ENCODE peak calls at places on chromosomes 11 and 22, in seven cellular contexts. X, A, U, E, H, J and I are unnamed samples.

GRCh38 chr22:26127126-26127525 is 42.1 kb upstream of the SEZ6L start:
- DNase-seq in X (no peak), A (no peak), U (no peak), E (no peak), H (no peak), J (no peak), I (no peak)

GRCh38 chr22:20117656-20118571 is 888 bp upstream of the TRMT2A start:
- DNase-seq in X (peak; percentile 33), A (peak; percentile 27), U (peak; percentile 31), E (peak; percentile 30), H (no peak), J (peak; percentile 34), I (peak; percentile 77)

GRCh38 chr11:73530109-73530508 is 67.8 kb downstream of the FAM168A start:
- DNase-seq in X (no peak), A (no peak), U (no peak), E (no peak), H (no peak), J (peak; percentile 14), I (no peak)

GRCh38 chr11:67656278-67656922 is 5.9 kb upstream of the ACY3 start:
- DNase-seq in X (no peak), A (no peak), U (no peak), E (peak; percentile 40), H (no peak), J (peak; percentile 10), I (no peak)

GRCh38 chr11:87256694-87257340 is 219.1 kb downstream of the TMEM135 start:
- DNase-seq in X (no peak), A (no peak), U (no peak), E (no peak), H (no peak), J (no peak), I (no peak)

GRCh38 chr22:35452351-35452781 is 52.4 kb downstream of the MCM5 start:
- DNase-seq in X (no peak), A (no peak), U (no peak), E (no peak), H (no peak), J (no peak), I (no peak)

GRCh38 chr11:2898366-2899079 is 12.9 kb upstream of the CDKN1C start:
- DNase-seq in X (peak; percentile 58), A (peak; percentile 46), U (peak; percentile 93), E (peak; percentile 91), H (no peak), J (peak; percentile 95), I (peak; percentile 57)

GRCh38 chr11:1041149-1041467 is 4.6 kb upstream of the MUC6 start:
- DNase-seq in X (no peak), A (peak; percentile 7), U (no peak), E (no peak), H (no peak), J (no peak), I (no peak)

GRCh38 chr11:86070435-86071056 is 1.7 kb upstream of the PICALM start:
- DNase-seq in X (no peak), A (no peak), U (no peak), E (no peak), H (no peak), J (no peak), I (no peak)

DNA sequence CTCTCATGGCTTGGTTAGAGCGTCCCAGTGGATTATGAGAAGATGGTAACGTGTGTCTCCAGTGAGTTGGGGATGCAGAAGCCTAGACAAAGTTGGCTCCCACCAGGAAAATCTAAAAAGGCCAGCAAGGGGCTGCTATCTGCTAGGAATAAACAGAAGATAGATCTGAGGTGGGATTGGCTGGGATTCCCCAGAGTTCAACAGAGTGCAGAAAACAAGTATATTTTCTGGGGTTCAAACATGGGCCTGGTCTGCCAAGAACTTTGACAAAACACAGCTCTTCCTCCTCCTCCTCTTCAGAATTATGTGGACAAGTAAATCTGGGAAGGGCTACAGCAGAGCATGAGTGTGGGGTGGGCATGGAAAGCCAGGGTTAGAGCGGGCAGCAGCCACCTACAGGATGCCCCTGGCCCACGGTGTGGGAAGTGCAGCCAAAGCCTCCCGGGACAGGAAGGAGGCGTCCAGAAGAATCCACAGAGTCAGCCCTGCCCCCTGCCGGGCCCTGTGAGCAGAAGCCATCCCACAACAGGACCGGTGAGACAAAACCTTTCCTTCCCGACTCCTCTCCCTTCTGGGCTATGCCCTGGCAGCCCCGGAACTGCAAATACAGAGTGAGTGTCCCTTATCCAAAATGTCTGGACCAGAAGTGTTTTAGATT is 67.1 kb downstream of the CD82 start:
- DNase-seq in X (no peak), A (peak; percentile 51), U (peak; percentile 29), E (peak; percentile 36), H (no peak), J (peak; percentile 40), I (peak; percentile 61)
- TF ChIP-seq CTCF in X (peak; percentile 29), A (peak; percentile 54), U (peak; percentile 58), E (peak; percentile 51), H (no peak), J (peak; percentile 63), I (peak; percentile 48)

GRCh38 chr22:44358723-44359440 is 46.1 kb upstream of the SHISAL1 start:
- DNase-seq in X (no peak), A (peak; percentile 7), U (no peak), E (no peak), H (no peak), J (no peak), I (no peak)

GRCh38 chr22:44359496-44360110 is 46.9 kb upstream of the SHISAL1 start:
- DNase-seq in X (no peak), A (peak; percentile 3), U (no peak), E (no peak), H (no peak), J (no peak), I (no peak)

GRCh38 chr22:44357962-44358553 is 45.3 kb upstream of the SHISAL1 start:
- DNase-seq in X (no peak), A (peak; percentile 39), U (peak; percentile 68), E (no peak), H (no peak), J (no peak), I (no peak)

GRCh38 chr22:44355688-44356070 is 42.9 kb upstream of the SHISAL1 start:
- DNase-seq in X (no peak), A (peak; percentile 4), U (no peak), E (no peak), H (no peak), J (no peak), I (no peak)

GRCh38 chr22:44357296-44357961 is 44.7 kb upstream of the SHISAL1 start:
- DNase-seq in X (no peak), A (no peak), U (no peak), E (no peak), H (no peak), J (no peak), I (no peak)
- TF ChIP-seq CTCF in X (no peak), A (no peak), U (peak; percentile 26), E (no peak), H (no peak), J (peak; percentile 42), I (no peak)

GRCh38 chr22:49067504-49067903 is 760.2 kb downstream of the BRD1 start:
- DNase-seq in X (no peak), A (no peak), U (no peak), E (no peak), H (no peak), J (no peak), I (no peak)
- TF ChIP-seq CTCF in X (no peak), A (no peak), U (no peak), E (no peak), H (no peak), J (no peak), I (no peak)

GRCh38 chr11:122115520-122116343 is at the start of gene BLID:
- DNase-seq in X (no peak), A (peak; percentile 21), U (peak; percentile 42), E (peak; percentile 61), H (no peak), J (peak; percentile 77), I (no peak)
- TF ChIP-seq CTCF in X (peak; percentile 43), A (peak; percentile 34), U (peak; percentile 56), E (peak; percentile 72), H (peak; percentile 10), J (peak; percentile 81), I (peak; percentile 28)

DNA sequence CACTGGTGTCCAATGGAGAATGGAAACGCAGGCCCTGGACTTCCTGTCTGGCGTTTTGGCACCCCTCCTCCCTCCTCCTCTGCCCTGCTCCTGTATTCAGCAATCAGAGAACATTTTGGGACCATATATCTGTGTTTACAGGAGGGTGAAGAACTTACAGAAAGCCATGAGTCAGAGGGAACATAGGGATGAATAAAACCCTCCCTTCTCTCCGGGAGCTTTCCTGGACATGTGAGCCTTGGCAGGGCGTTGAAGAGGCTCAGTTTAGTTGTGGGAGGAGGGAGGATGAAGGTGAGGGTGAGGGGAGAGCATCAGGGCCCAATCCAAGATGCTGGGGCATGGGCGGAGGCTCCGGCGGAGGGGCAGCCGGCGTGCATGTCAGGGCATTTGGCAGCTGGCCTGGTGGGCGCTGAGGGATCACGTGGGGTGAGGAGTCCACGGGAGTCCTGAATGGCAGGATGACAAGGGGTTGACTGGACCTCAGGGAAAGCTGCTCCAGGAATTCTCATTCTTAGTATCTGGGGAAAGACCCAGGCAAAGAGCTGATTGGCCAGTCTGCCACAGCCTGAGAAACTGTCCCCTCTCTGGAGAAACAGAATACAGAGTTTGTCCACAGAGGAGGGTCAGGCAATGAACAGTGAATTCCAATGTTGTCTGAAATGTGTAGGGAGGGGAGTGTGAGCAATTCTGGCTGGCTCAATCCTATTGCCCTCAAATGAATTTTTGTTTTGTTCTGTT is 28.9 kb downstream of the MICAL2 start:
- DNase-seq in X (no peak), A (no peak), U (peak; percentile 94), E (peak; percentile 97), H (no peak), J (peak; percentile 89), I (no peak)
- TF ChIP-seq CTCF in X (no peak), A (no peak), U (no peak), E (no peak), H (no peak), J (no peak), I (no peak)

DNA sequence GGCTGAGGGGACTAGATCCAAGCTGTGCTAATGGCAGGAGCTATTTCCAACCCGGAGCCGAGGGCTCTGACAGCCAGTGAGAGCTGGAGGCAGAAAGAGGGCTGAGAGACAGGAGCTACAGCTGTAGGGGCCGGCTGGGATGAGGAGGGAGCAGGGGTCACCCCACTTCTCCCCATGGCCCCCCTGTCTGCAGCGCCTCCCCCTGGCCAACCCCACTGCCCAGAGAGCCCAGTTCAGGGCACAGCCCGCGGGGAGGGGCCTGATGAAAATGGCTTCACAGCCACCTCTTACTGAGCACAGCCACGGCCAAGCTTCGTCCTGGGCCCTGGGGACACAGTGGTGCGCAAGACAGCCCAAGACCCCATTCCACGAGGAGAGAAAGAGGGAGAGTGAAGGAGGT is 27.9 kb downstream of the RPL3 start:
- DNase-seq in X (no peak), A (no peak), U (no peak), E (no peak), H (no peak), J (no peak), I (no peak)
- TF ChIP-seq CTCF in X (no peak), A (peak; percentile 9), U (no peak), E (no peak), H (no peak), J (peak; percentile 33), I (no peak)

DNA sequence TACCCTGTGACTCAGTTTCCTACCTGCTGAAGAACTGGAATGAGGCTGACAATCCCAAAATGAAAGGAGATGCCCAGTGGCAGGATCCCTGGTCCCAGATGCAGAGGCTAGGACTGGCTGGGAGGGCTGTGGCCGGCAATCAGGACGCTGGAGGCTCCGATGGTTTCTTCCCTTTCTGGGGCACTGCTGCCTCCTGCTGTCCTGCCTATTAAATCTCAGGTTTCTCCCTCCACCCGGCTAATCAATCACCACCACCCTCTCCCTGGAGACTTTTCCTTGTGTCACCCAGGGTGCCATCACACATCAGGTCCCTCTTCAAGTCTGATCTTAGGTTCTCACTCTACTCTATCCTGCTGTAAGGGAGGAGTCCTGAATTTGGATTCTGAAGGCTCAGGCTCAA is 82.6 kb downstream of the RCN1 start:
- DNase-seq in X (peak; percentile 27), A (peak; percentile 57), U (peak; percentile 63), E (peak; percentile 68), H (no peak), J (peak; percentile 80), I (peak; percentile 50)
- TF ChIP-seq CTCF in X (peak; percentile 57), A (peak; percentile 76), U (peak; percentile 70), E (peak; percentile 80), H (no peak), J (peak; percentile 87), I (peak; percentile 48)

GRCh38 chr11:125075900-125076317 is 12.8 kb downstream of the SLC37A2 start:
- DNase-seq in X (no peak), A (no peak), U (no peak), E (no peak), H (no peak), J (no peak), I (no peak)
- TF ChIP-seq CTCF in X (no peak), A (no peak), U (no peak), E (no peak), H (no peak), J (no peak), I (no peak)